ENCODE peak calls at places on chromosomes 5 and 9, in nine cellular contexts. Z is HepG2, L is K562, E is A549, U is HCT116, X is GM12878, C is Panc1, S is GM23338, J is SK-N-SH. K is an unnamed sample.
A peak's percentile ranks its signal among the peaks of the same experiment; 100 is the strongest.

GRCh38 chr5:150038547-150038946 is 38.0 kb downstream of the HMGXB3 start:
- DNase-seq in Z (no peak), L (no peak), E (no peak), U (no peak), X (no peak), C (no peak), S (no peak), J (no peak), K (no peak)

GRCh38 chr5:1660511-1660910 is 136.8 kb upstream of the LPCAT1 start:
- DNase-seq in Z (no peak), L (no peak), E (no peak), U (no peak), X (no peak), C (no peak), S (no peak), J (peak; percentile 7), K (no peak)

GRCh38 chr5:178555771-178556211 is 34.4 kb downstream of the COL23A1 start:
- DNase-seq in Z (no peak), L (no peak), E (no peak), U (no peak), X (no peak), C (no peak), S (peak; percentile 85), J (no peak), K (no peak)

GRCh38 chr5:121976979-121977378 is 15.2 kb downstream of the SRFBP1 start:
- DNase-seq in Z (no peak), L (no peak), E (no peak), U (no peak), X (no peak), C (no peak), S (no peak), J (no peak), K (no peak)

GRCh38 chr5:169041180-169041579 is 259.8 kb downstream of the SLIT3 start:
- DNase-seq in Z (no peak), L (no peak), E (no peak), U (no peak), X (no peak), C (no peak), S (no peak), J (no peak), K (no peak)

GRCh38 chr9:91192379-91192775 is 169.3 kb downstream of the AUH start:
- DNase-seq in Z (peak; percentile 30), L (no peak), E (no peak), U (no peak), X (no peak), C (no peak), S (no peak), J (no peak), K (no peak)

GRCh38 chr5:139574641-139575312 is 13.6 kb downstream of the UBE2D2 start:
- DNase-seq in Z (peak; percentile 52), L (peak; percentile 30), E (peak; percentile 46), U (no peak), X (no peak), C (no peak), S (peak; percentile 71), J (peak; percentile 43), K (no peak)

GRCh38 chr9:118957585-118957984 is 411.6 kb downstream of the BRINP1 start:
- DNase-seq in Z (no peak), L (no peak), E (no peak), U (no peak), X (no peak), C (no peak), S (no peak), J (no peak), K (no peak)

GRCh38 chr5:64462391-64462790 is 43.4 kb upstream of the RGS7BP start:
- DNase-seq in Z (no peak), L (no peak), E (no peak), U (no peak), X (no peak), C (no peak), S (no peak), J (no peak), K (no peak)

GRCh38 chr5:123511290-123511647 is 708 bp upstream of the CSNK1G3 start:
- DNase-seq in Z (peak; percentile 24), L (no peak), E (no peak), U (no peak), X (no peak), C (no peak), S (peak; percentile 17), J (no peak), K (no peak)

GRCh38 chr5:176542596-176543427 is 5.6 kb upstream of the RNF44 start:
- DNase-seq in Z (no peak), L (peak; percentile 85), E (peak; percentile 39), U (no peak), X (no peak), C (no peak), S (peak; percentile 75), J (peak; percentile 89), K (no peak)

GRCh38 chr5:143923634-143924265 is 111.8 kb downstream of the HMHB1 start:
- DNase-seq in Z (no peak), L (no peak), E (peak; percentile 43), U (no peak), X (no peak), C (no peak), S (no peak), J (no peak), K (no peak)

GRCh38 chr5:35129276-35129675 is 81.5 kb upstream of the AGXT2 start:
- DNase-seq in Z (no peak), L (no peak), E (no peak), U (no peak), X (no peak), C (no peak), S (no peak), J (no peak), K (no peak)

GRCh38 chr5:96115467-96115812 is 153.8 kb upstream of the ELL2 start:
- DNase-seq in Z (no peak), L (no peak), E (no peak), U (no peak), X (no peak), C (no peak), S (no peak), J (no peak), K (no peak)
- H3K27ac ChIP-seq in Z (peak overlapping the region; percentile 57), L (no peak overlapping the region), E (no peak overlapping the region), U (no peak overlapping the region), X (no peak overlapping the region), C (peak overlapping the region; percentile 58), S (no peak overlapping the region), J (no peak overlapping the region), K (no peak overlapping the region)

GRCh38 chr5:159098285-159099048 is 1.2 kb downstream of the EBF1 start:
- DNase-seq in Z (no peak), L (no peak), E (no peak), U (no peak), X (no peak), C (no peak), S (no peak), J (no peak), K (no peak)
- TF ChIP-seq REST in Z (no peak), L (no peak), E (no peak), U (no peak), X (no peak), C (no peak), S (no peak), J (no peak), K (no peak)

GRCh38 chr5:120538644-120539043 is 74.5 kb downstream of the PRR16 start:
- DNase-seq in Z (no peak), L (no peak), E (no peak), U (no peak), X (no peak), C (no peak), S (no peak), J (no peak), K (no peak)
- H3K4me3 ChIP-seq in Z (no peak overlapping the region), L (no peak overlapping the region), E (no peak overlapping the region), U (no peak overlapping the region), X (no peak overlapping the region), C (no peak overlapping the region), S (no peak overlapping the region), J (no peak overlapping the region), K (no peak overlapping the region)

GRCh38 chr5:153569036-153569435 is 78.6 kb downstream of the GRIA1 start:
- DNase-seq in Z (no peak), L (no peak), E (no peak), U (no peak), X (no peak), C (no peak), S (no peak), J (no peak), K (no peak)

GRCh38 chr5:153573326-153574033 is 83.0 kb downstream of the GRIA1 start:
- DNase-seq in Z (no peak), L (no peak), E (no peak), U (no peak), X (no peak), C (no peak), S (no peak), J (no peak), K (no peak)

GRCh38 chr5:153565822-153566221 is 75.4 kb downstream of the GRIA1 start:
- DNase-seq in Z (no peak), L (no peak), E (no peak), U (no peak), X (no peak), C (no peak), S (no peak), J (no peak), K (no peak)

GRCh38 chr5:153572393-153572930 is 82.0 kb downstream of the GRIA1 start:
- DNase-seq in Z (no peak), L (no peak), E (no peak), U (no peak), X (no peak), C (no peak), S (no peak), J (no peak), K (no peak)

GRCh38 chr5:153571157-153571556 is 80.7 kb downstream of the GRIA1 start:
- DNase-seq in Z (no peak), L (no peak), E (no peak), U (no peak), X (no peak), C (no peak), S (no peak), J (no peak), K (no peak)
- H3K27ac ChIP-seq in Z (no peak overlapping the region), L (no peak overlapping the region), E (no peak overlapping the region), U (no peak overlapping the region), X (no peak overlapping the region), C (no peak overlapping the region), S (no peak overlapping the region), J (no peak overlapping the region), K (no peak overlapping the region)

GRCh38 chr5:131064669-131065371 is 100.2 kb downstream of the HINT1 start:
- DNase-seq in Z (no peak), L (no peak), E (no peak), U (no peak), X (no peak), C (no peak), S (no peak), J (no peak), K (no peak)

GRCh38 chr5:131067596-131067995 is 97.5 kb downstream of the HINT1 start:
- DNase-seq in Z (no peak), L (no peak), E (no peak), U (no peak), X (no peak), C (no peak), S (no peak), J (no peak), K (peak; percentile 43)

GRCh38 chr5:131068893-131069643 is 96.0 kb downstream of the HINT1 start:
- DNase-seq in Z (no peak), L (no peak), E (no peak), U (no peak), X (peak; percentile 39), C (no peak), S (no peak), J (no peak), K (no peak)
- TF ChIP-seq REST in Z (no peak), L (no peak), E (no peak), U (no peak), X (no peak), C (no peak), S (no peak), J (no peak), K (no peak)

K was measured in HL-60.